ENCODE peak calls at places on chromosomes 16 and 17, in seven cellular contexts. M is HCT116, T is Panc1, F is HepG2, L is GM23338, Q is GM12878, U is upper lobe of left lung. B is an unnamed sample.

GRCh38 chr16:73793286-73793685 is 503.3 kb upstream of the PSMD7 start:
- ATAC-seq in M (no peak), T (no peak), F (no peak), L (no peak), Q (no peak), U (no peak), B (no peak)

GRCh38 chr17:41771389-41772206 is 14.9 kb downstream of the JUP start:
- ATAC-seq in M (peak; percentile 7), T (no peak), F (no peak), L (no peak), Q (peak; percentile 84), U (no peak), B (no peak)

GRCh38 chr17:32006957-32007462 is at the start of gene LRRC37B:
- ATAC-seq in M (peak; percentile 95), T (peak; percentile 96), F (peak; percentile 97), L (peak; percentile 93), Q (peak; percentile 96), U (peak; percentile 99), B (peak; percentile 96)

GRCh38 chr16:80366023-80366422 is 174.8 kb upstream of the DYNLRB2 start:
- ATAC-seq in M (no peak), T (no peak), F (no peak), L (no peak), Q (no peak), U (no peak), B (no peak)

GRCh38 chr16:19348578-19349315 is 63.2 kb downstream of the CLEC19A start:
- ATAC-seq in M (no peak), T (peak; percentile 38), F (no peak), L (peak; percentile 96), Q (no peak), U (no peak), B (no peak)

GRCh38 chr17:33572615-33573014 is 279.5 kb upstream of the ASIC2 start:
- ATAC-seq in M (no peak), T (no peak), F (no peak), L (peak; percentile 74), Q (no peak), U (no peak), B (no peak)

GRCh38 chr17:61144876-61145564 is 254.6 kb upstream of the TBX2 start:
- ATAC-seq in M (no peak), T (no peak), F (no peak), L (no peak), Q (no peak), U (no peak), B (no peak)

GRCh38 chr16:71748226-71748625 is 23.7 kb upstream of the PHLPP2 start:
- ATAC-seq in M (no peak), T (no peak), F (no peak), L (no peak), Q (no peak), U (no peak), B (no peak)

GRCh38 chr16:3094289-3095027 is 4.6 kb downstream of the ZSCAN10 start:
- ATAC-seq in M (peak; percentile 70), T (no peak), F (no peak), L (peak; percentile 1), Q (peak; percentile 72), U (peak; percentile 49), B (no peak)

DNA sequence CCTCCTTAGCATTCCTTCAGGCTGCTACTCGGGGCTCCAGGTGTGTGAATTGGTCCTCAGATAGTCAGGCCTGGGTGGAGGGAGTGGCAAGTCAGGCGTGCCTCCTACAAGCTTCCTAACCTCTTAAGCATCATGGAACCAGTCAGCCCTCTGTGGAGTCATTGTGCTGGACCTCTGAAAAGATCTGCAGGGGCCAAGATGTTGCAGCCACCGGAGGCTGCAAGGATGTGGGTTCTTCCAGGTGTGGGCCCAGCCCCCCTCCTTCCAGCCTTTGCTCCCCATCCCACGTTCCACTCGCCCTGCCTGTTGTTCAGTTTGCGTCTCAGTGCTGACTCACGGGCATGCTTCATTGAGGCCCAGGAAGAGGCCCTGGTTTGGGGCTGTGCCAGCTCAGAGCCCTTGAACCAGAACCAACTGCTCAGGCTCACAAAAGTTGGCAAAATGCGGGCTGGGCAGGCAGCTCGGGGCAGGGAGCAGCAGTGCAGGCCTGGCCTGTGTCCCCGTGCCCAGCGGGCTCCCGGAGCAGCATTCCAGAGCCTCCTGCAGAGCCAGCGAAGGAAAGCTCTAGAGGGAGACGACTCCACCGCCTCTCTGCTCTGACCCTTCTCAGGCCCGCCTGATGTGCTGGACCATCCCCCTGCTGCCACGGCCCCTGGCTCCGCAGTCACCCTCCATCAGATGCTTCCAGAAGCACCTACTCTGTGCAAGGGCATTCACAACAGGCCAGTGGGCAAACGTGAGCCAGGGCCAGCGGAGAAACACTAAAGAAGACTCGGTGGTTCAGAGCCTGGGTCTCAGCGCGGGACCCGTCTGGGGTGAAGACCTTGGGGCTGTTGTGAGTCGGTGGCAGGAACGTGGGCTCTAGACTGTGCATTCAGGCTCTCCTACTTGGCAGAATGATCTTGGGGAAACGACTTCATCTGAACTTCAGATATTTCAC is 7.5 kb downstream of the LDHD start:
- ATAC-seq in M (peak; percentile 58), T (peak; percentile 70), F (no peak), L (peak; percentile 17), Q (peak; percentile 69), U (peak; percentile 22), B (peak; percentile 62)
- TF ChIP-seq POLR2AphosphoS5 in M (peak; percentile 76), T (peak; percentile 48), F (no peak), L (peak; percentile 6), Q (no peak), U (peak; percentile 54), B (peak; percentile 80)

GRCh38 chr16:57300387-57301125 is 16.1 kb upstream of the PLLP start:
- ATAC-seq in M (peak; percentile 80), T (peak; percentile 86), F (peak; percentile 72), L (peak; percentile 81), Q (peak; percentile 81), U (peak; percentile 97), B (peak; percentile 89)

GRCh38 chr16:57299009-57299718 is 14.7 kb upstream of the PLLP start:
- ATAC-seq in M (peak; percentile 52), T (peak; percentile 54), F (peak; percentile 32), L (peak; percentile 14), Q (peak; percentile 52), U (peak; percentile 65), B (peak; percentile 45)

GRCh38 chr16:57301126-57301817 is 16.8 kb upstream of the PLLP start:
- ATAC-seq in M (no peak), T (no peak), F (no peak), L (peak; percentile 3), Q (no peak), U (no peak), B (no peak)

GRCh38 chr16:57299719-57300386 is 15.4 kb upstream of the PLLP start:
- ATAC-seq in M (peak; percentile 75), T (peak; percentile 89), F (peak; percentile 71), L (peak; percentile 78), Q (peak; percentile 58), U (peak; percentile 84), B (peak; percentile 84)

DNA sequence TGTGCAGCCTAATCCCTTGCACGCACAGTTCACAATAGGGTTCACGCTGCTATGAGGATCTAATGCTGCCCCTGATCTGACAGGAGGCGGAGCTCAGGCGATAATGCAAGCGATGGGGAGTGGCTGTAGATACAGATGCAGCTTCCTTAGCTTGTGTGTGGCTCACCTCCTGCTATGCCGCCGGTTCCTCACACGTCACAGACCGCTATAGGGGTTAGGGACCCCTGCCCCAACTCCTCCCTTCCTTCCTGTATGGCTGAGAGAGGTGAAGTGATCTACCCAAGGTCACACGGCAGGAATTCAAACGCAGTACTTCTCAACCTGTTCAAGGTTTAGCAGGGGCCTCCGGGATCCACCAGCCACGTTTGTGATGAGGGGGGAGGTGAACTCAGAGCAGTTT is 13.4 kb upstream of the PLLP start:
- ATAC-seq in M (no peak), T (no peak), F (no peak), L (no peak), Q (peak; percentile 13), U (no peak), B (no peak)
- TF ChIP-seq POLR2AphosphoS5 in M (no peak), T (no peak), F (no peak), L (no peak), Q (no peak), U (no peak), B (no peak)

GRCh38 chr17:49703557-49704277 is 4.0 kb downstream of the SLC35B1 start:
- ATAC-seq in M (peak; percentile 10), T (no peak), F (peak; percentile 76), L (peak; percentile 5), Q (no peak), U (no peak), B (no peak)

GRCh38 chr17:49707246-49707607 is 537 bp downstream of the SLC35B1 start:
- ATAC-seq in M (no peak), T (no peak), F (no peak), L (no peak), Q (peak; percentile 17), U (no peak), B (no peak)

GRCh38 chr17:49705254-49705653 is 2.5 kb downstream of the SLC35B1 start:
- ATAC-seq in M (no peak), T (no peak), F (no peak), L (no peak), Q (no peak), U (no peak), B (no peak)

GRCh38 chr17:49707608-49708514 is at the start of gene SLC35B1:
- ATAC-seq in M (peak; percentile 93), T (peak; percentile 99), F (peak; percentile 93), L (peak; percentile 94), Q (peak; percentile 98), U (peak; percentile 100), B (peak; percentile 100)

DNA sequence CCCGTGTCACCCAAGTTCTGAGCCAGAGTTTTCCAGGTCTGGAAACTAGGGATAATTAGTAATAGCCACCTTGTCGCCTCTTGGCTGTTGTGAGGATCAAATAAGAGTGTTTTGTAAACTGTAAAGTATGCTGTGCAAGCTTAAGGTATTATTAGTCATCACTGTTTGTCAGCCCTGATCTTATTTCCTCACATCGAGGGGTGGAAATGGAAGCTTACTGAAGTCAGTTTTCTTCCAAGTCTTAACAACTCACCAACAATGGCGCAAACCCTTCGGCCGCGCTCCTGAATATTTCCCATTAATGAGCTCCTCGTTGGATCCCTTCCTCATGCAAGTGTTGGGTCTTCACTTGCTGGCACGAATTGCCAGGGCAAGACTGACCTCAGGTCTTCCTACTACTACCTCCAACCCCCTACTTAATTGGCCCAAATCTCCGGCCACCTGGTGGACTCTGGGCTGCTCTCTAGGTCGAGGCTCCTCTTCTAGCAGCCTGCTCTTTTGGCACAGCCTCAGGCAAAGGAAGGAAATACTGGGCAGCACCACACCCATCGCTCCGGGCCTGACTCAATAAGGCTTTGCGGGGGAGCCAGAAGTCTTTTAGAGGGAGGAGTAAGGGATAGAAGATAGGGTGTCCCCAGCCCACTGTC is 874 bp upstream of the SLC35B1 start:
- ATAC-seq in M (no peak), T (no peak), F (no peak), L (peak; percentile 15), Q (no peak), U (no peak), B (peak; percentile 1)
- TF ChIP-seq POLR2AphosphoS5 in M (no peak), T (no peak), F (no peak), L (no peak), Q (no peak), U (no peak), B (no peak)

DNA sequence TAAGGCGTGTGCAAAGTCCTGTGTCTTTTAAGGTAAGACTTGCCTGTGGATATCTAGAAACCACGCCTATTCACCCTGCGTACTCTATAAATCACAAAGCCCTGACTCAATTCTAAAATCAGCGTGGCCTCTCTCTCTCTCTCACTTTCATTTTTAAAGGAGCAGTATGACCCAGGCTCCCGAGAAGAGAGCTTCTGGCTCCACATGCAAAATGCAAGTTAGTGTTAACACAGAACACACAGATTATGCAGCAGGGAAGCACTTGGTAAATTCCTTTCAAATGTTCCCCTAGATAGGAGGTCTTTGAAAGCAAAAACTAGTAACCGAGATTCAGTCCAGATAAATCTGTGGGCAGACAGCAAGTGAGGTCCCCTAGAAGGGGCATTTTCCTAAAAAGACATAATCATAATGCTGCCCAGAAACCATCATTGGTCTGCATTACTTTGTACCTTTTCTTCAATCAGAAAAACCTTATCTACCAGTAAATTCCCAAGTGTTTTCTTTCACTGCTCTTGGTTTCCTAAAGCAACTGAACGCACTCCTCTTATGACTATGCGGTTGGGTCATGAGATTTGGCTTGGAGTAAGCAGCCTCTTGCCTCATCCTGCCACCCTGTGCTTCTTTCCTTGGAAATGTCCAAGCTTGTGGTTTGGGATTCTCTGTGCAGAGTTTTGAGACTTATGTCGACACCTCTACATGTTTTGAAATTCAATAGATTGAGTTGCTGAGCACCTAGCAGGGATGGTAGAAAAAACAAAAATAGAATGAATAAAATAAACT is 31.7 kb upstream of the KCNJ2 start:
- ATAC-seq in M (peak; percentile 50), T (peak; percentile 76), F (no peak), L (peak; percentile 45), Q (peak; percentile 99), U (peak; percentile 93), B (peak; percentile 97)
- TF ChIP-seq POLR2AphosphoS5 in M (no peak), T (no peak), F (no peak), L (no peak), Q (no peak), U (peak; percentile 68), B (peak; percentile 75)

B was measured in gastroesophageal sphincter.